ENCODE peak calls at places on chromosome 9, in eight cellular contexts. N is anterior cingulate cortex; V is non-pigmented ciliary epithelial cell; B is GM18507; O is activated CD4-positive, alpha-beta T cell treated with anti-CD3 and anti-CD28 coated beads for 1 hour; X is heart left ventricle; Q is KBM-7; K is COR-L47. W is an unnamed sample.

GRCh38 chr9:121609845-121610637 is 41.4 kb upstream of the DAB2IP start:
- DNase-seq in Q (no peak), X (peak; percentile 58), B (no peak), V (no peak), K (no peak), O (no peak), N (no peak), W (no peak)

GRCh38 chr9:137048655-137049543 is 2.9 kb upstream of the NPDC1 start:
- DNase-seq in N (peak; percentile 33), X (no peak), O (no peak), V (no peak), Q (no peak), K (no peak), B (no peak), W (no peak)

GRCh38 chr9:114603183-114603582 is 7.9 kb upstream of the TMEM268 start:
- DNase-seq in B (no peak), O (no peak), K (no peak), Q (no peak), N (no peak), V (no peak), X (no peak), W (no peak)

GRCh38 chr9:27880640-27881039 is 307.4 kb upstream of the C9orf72 start:
- DNase-seq in O (no peak), K (no peak), Q (no peak), N (no peak), V (no peak), B (no peak), X (no peak), W (no peak)

GRCh38 chr9:93096131-93096802 is at the start of gene CARD19:
- DNase-seq in V (no peak), N (no peak), K (peak; percentile 20), X (peak; percentile 73), O (peak; percentile 37), Q (peak; percentile 41), B (no peak), W (no peak)

GRCh38 chr9:128689820-128690683 is 1.0 kb downstream of the SET start:
- DNase-seq in N (peak; percentile 10), Q (peak; percentile 30), X (peak; percentile 56), V (no peak), K (peak; percentile 68), O (no peak), B (no peak), W (peak; percentile 13)

GRCh38 chr9:112475318-112475717 is 11.3 kb upstream of the KIAA1958 start:
- DNase-seq in N (no peak), K (no peak), B (no peak), Q (no peak), O (no peak), X (no peak), V (no peak), W (no peak)

GRCh38 chr9:110156902-110157301 is 51.1 kb downstream of the C9orf152 start:
- DNase-seq in N (no peak), K (no peak), B (peak; percentile 29), Q (peak; percentile 90), V (no peak), O (no peak), X (no peak), W (no peak)

GRCh38 chr9:125486576-125486975 is 220.4 kb downstream of the MAPKAP1 start:
- DNase-seq in K (no peak), X (peak; percentile 82), O (no peak), Q (no peak), B (no peak), V (no peak), N (no peak), W (no peak)

GRCh38 chr9:137550958-137551655 is 572 bp upstream of the MRPL41 start:
- DNase-seq in O (no peak), N (peak; percentile 79), K (no peak), B (no peak), Q (peak; percentile 89), X (no peak), V (no peak), W (no peak)